ENCODE peak calls at places on chromosomes 4 and X, in seven cellular contexts. Z is NCI-H510A treated with DMSO at 0.1 percent for 48 hours, M is DMS 273 treated with DMSO at 0.1 percent for 48 hours, H is fibroblast of pulmonary artery, D is LoVo, Q is Karpas-422, Y is suprapubic skin. R is an unnamed sample.

GRCh38 chr4:113575391-113575790 is 186.1 kb downstream of the CAMK2D start:
- DNase-seq in H (peak), D (no peak), Y (no peak), M (no peak), Q (no peak), Z (no peak), R (no peak)

GRCh38 chr4:137361756-137362470 is 170.4 kb downstream of the PCDH18 start:
- DNase-seq in H (no peak), Q (no peak), Z (no peak), D (no peak), M (no peak), Y (no peak), R (no peak)

GRCh38 chr4:1749826-1750225 is 28.5 kb downstream of the TACC3 start:
- DNase-seq in D (no peak), M (no peak), Z (no peak), H (no peak), Y (no peak), Q (no peak), R (no peak)

GRCh38 chr4:178105223-178105622 is 663.0 kb upstream of the AGA start:
- DNase-seq in Z (no peak), Y (no peak), M (no peak), H (no peak), Q (no peak), D (no peak), R (no peak)

GRCh38 chrX:45715787-45716186 is 515.1 kb upstream of the DIPK2B start:
- DNase-seq in Z (no peak), Q (no peak), Y (no peak), M (no peak), D (no peak), H (no peak), R (no peak)

GRCh38 chrX:139967300-139967699 is 2.0 kb upstream of the CXorf66 start:
- DNase-seq in Z (no peak), Q (peak), D (no peak), H (peak), M (no peak), Y (no peak), R (no peak)

GRCh38 chrX:114626323-114626722 is 42.4 kb downstream of the HTR2C start:
- DNase-seq in Y (no peak), D (no peak), Z (peak), M (no peak), Q (peak), H (peak), R (no peak)

GRCh38 chr4:41269682-41270081 is 13.0 kb downstream of the UCHL1 start:
- DNase-seq in M (no peak), Y (no peak), Q (no peak), H (no peak), D (no peak), Z (no peak), R (no peak)

GRCh38 chr4:85024671-85025070 is 58.2 kb upstream of the WDFY3 start:
- DNase-seq in Y (no peak), M (no peak), Z (no peak), H (no peak), D (no peak), Q (no peak), R (no peak)

GRCh38 chr4:6224725-6225124 is 24.4 kb upstream of the JAKMIP1 start:
- DNase-seq in D (no peak), H (no peak), Q (no peak), Y (no peak), M (no peak), Z (no peak), R (no peak)

GRCh38 chr4:158094413-158095110 is 78.3 kb downstream of the GASK1B start:
- DNase-seq in D (peak), H (peak), Z (no peak), Q (no peak), Y (no peak), M (no peak), R (no peak)

GRCh38 chrX:130829526-130830515 is 73.2 kb downstream of the ENOX2 start:
- DNase-seq in Y (no peak), M (no peak), Z (no peak), H (no peak), Q (no peak), D (no peak), R (no peak)

GRCh38 chr4:151340751-151341385 is 15.5 kb upstream of the SH3D19 start:
- DNase-seq in H (no peak), D (no peak), Q (no peak), Z (no peak), Y (no peak), M (no peak), R (no peak)

GRCh38 chr4:7844247-7844991 is 95.2 kb downstream of the AFAP1 start:
- DNase-seq in D (peak), H (peak), Z (peak), Y (peak), M (no peak), Q (peak), R (peak)

GRCh38 chr4:4820264-4820663 is 39.2 kb upstream of the MSX1 start:
- DNase-seq in Z (no peak), Q (no peak), D (no peak), H (no peak), Y (no peak), M (no peak), R (no peak)

GRCh38 chr4:141763373-141763772 is 127.0 kb downstream of the IL15 start:
- DNase-seq in D (no peak), M (no peak), Z (peak), H (peak), Q (no peak), Y (no peak), R (no peak)

GRCh38 chr4:102578270-102578669 is 77.1 kb downstream of the NFKB1 start:
- DNase-seq in D (no peak), Q (no peak), Z (no peak), Y (no peak), M (no peak), H (no peak), R (no peak)

GRCh38 chr4:6180841-6181631 is 19.3 kb downstream of the JAKMIP1 start:
- DNase-seq in Q (no peak), H (no peak), D (no peak), M (no peak), Z (no peak), Y (no peak), R (no peak)

GRCh38 chr4:146107587-146107986 is 67.9 kb upstream of the LSM6 start:
- DNase-seq in Z (no peak), Q (no peak), H (no peak), M (no peak), Y (no peak), D (no peak), R (no peak)

GRCh38 chrX:119880552-119881437 is 9.2 kb downstream of the NDUFA1 start:
- DNase-seq in D (peak), H (peak), Y (no peak), M (peak), Q (peak), Z (peak), R (peak)

GRCh38 chr4:98780111-98780549 is 121.7 kb upstream of the TSPAN5 start:
- DNase-seq in D (no peak), Z (no peak), Y (no peak), H (peak), M (no peak), Q (no peak), R (no peak)

GRCh38 chrX:122026665-122027064 is 979.3 kb downstream of the GLUD2 start:
- DNase-seq in Z (peak), D (no peak), M (no peak), Y (no peak), Q (no peak), H (no peak), R (no peak)

R was measured in NCI-H1694 treated with DMSO at 0.1 percent for 48 hours.